ENCODE peak calls at places on chromosomes 16 and 17, in seven cellular contexts. One of them, this sample, is unnamed.

GRCh38 chr16:77555781-77556180 is 120.9 kb upstream of the ADAMTS18 start:
- DNase-seq in GM23248: no peak
- DNase-seq in fibroblast of pulmonary artery: no peak
- DNase-seq in mucosa of descending colon: no peak
- DNase-seq in choroid plexus epithelial cell: no peak
- DNase-seq in upper lobe of right lung: no peak
- DNase-seq in cardiac muscle cell: no peak
- DNase-seq in this sample: no peak

GRCh38 chr17:47846741-47847340 is 4.1 kb downstream of the SP6 start:
- DNase-seq in GM23248: no peak
- DNase-seq in fibroblast of pulmonary artery: no peak
- DNase-seq in mucosa of descending colon: no peak
- DNase-seq in choroid plexus epithelial cell: no peak
- DNase-seq in upper lobe of right lung: no peak
- DNase-seq in cardiac muscle cell: peak
- DNase-seq in this sample: no peak

GRCh38 chr16:11791144-11791828 is 5.8 kb downstream of the ZC3H7A start:
- DNase-seq in GM23248: no peak
- DNase-seq in fibroblast of pulmonary artery: no peak
- DNase-seq in mucosa of descending colon: no peak
- DNase-seq in choroid plexus epithelial cell: no peak
- DNase-seq in upper lobe of right lung: peak
- DNase-seq in cardiac muscle cell: peak
- DNase-seq in this sample: no peak

GRCh38 chr17:12900474-12900873 is 111.2 kb downstream of the ARHGAP44 start:
- DNase-seq in GM23248: no peak
- DNase-seq in fibroblast of pulmonary artery: no peak
- DNase-seq in mucosa of descending colon: no peak
- DNase-seq in choroid plexus epithelial cell: no peak
- DNase-seq in upper lobe of right lung: no peak
- DNase-seq in cardiac muscle cell: no peak
- DNase-seq in this sample: no peak

GRCh38 chr17:16877102-16877501 is 94.8 kb downstream of the TNFRSF13B start:
- DNase-seq in GM23248: peak
- DNase-seq in fibroblast of pulmonary artery: no peak
- DNase-seq in mucosa of descending colon: no peak
- DNase-seq in choroid plexus epithelial cell: no peak
- DNase-seq in upper lobe of right lung: no peak
- DNase-seq in cardiac muscle cell: no peak
- DNase-seq in this sample: no peak

GRCh38 chr17:7314719-7315569 is at the start of gene GPS2:
- DNase-seq in GM23248: peak
- DNase-seq in fibroblast of pulmonary artery: peak
- DNase-seq in mucosa of descending colon: peak
- DNase-seq in choroid plexus epithelial cell: peak
- DNase-seq in upper lobe of right lung: peak
- DNase-seq in cardiac muscle cell: peak
- DNase-seq in this sample: peak

GRCh38 chr16:28175715-28176114 is 36.0 kb downstream of the XPO6 start:
- DNase-seq in GM23248: no peak
- DNase-seq in fibroblast of pulmonary artery: no peak
- DNase-seq in mucosa of descending colon: no peak
- DNase-seq in choroid plexus epithelial cell: no peak
- DNase-seq in upper lobe of right lung: no peak
- DNase-seq in cardiac muscle cell: no peak
- DNase-seq in this sample: no peak

GRCh38 chr17:40106760-40107265 is 6.4 kb upstream of the NR1D1 start:
- DNase-seq in GM23248: no peak
- DNase-seq in fibroblast of pulmonary artery: peak
- DNase-seq in mucosa of descending colon: peak
- DNase-seq in choroid plexus epithelial cell: no peak
- DNase-seq in upper lobe of right lung: no peak
- DNase-seq in cardiac muscle cell: no peak
- DNase-seq in this sample: no peak

GRCh38 chr16:55248494-55248893 is 75.5 kb upstream of the IRX6 start:
- DNase-seq in GM23248: no peak
- DNase-seq in fibroblast of pulmonary artery: no peak
- DNase-seq in mucosa of descending colon: peak
- DNase-seq in choroid plexus epithelial cell: no peak
- DNase-seq in upper lobe of right lung: no peak
- DNase-seq in cardiac muscle cell: peak
- DNase-seq in this sample: peak

GRCh38 chr16:87303962-87304521 is 13.2 kb downstream of the C16orf95 start:
- DNase-seq in GM23248: no peak
- DNase-seq in fibroblast of pulmonary artery: no peak
- DNase-seq in mucosa of descending colon: no peak
- DNase-seq in choroid plexus epithelial cell: no peak
- DNase-seq in upper lobe of right lung: no peak
- DNase-seq in cardiac muscle cell: no peak
- DNase-seq in this sample: no peak

GRCh38 chr17:57993471-57994365 is 5.7 kb upstream of the VEZF1 start:
- DNase-seq in GM23248: no peak
- DNase-seq in fibroblast of pulmonary artery: no peak
- DNase-seq in mucosa of descending colon: no peak
- DNase-seq in choroid plexus epithelial cell: peak
- DNase-seq in upper lobe of right lung: no peak
- DNase-seq in cardiac muscle cell: no peak
- DNase-seq in this sample: no peak

GRCh38 chr17:59415397-59415796 is 83.9 kb downstream of the YPEL2 start:
- DNase-seq in GM23248: no peak
- DNase-seq in fibroblast of pulmonary artery: no peak
- DNase-seq in mucosa of descending colon: no peak
- DNase-seq in choroid plexus epithelial cell: no peak
- DNase-seq in upper lobe of right lung: no peak
- DNase-seq in cardiac muscle cell: no peak
- DNase-seq in this sample: peak

GRCh38 chr17:81391964-81392908 is 3.0 kb upstream of the BAHCC1 start:
- DNase-seq in GM23248: peak
- DNase-seq in fibroblast of pulmonary artery: peak
- DNase-seq in mucosa of descending colon: no peak
- DNase-seq in choroid plexus epithelial cell: peak
- DNase-seq in upper lobe of right lung: peak
- DNase-seq in cardiac muscle cell: peak
- DNase-seq in this sample: peak

GRCh38 chr17:83175551-83176271 is 96.3 kb downstream of the METRNL start:
- DNase-seq in GM23248: no peak
- DNase-seq in fibroblast of pulmonary artery: no peak
- DNase-seq in mucosa of descending colon: no peak
- DNase-seq in choroid plexus epithelial cell: no peak
- DNase-seq in upper lobe of right lung: no peak
- DNase-seq in cardiac muscle cell: no peak
- DNase-seq in this sample: no peak

GRCh38 chr17:44360826-44361225 is 2.8 kb downstream of the FAM171A2 start:
- DNase-seq in GM23248: peak
- DNase-seq in fibroblast of pulmonary artery: peak
- DNase-seq in mucosa of descending colon: no peak
- DNase-seq in choroid plexus epithelial cell: peak
- DNase-seq in upper lobe of right lung: no peak
- DNase-seq in cardiac muscle cell: peak
- DNase-seq in this sample: peak

GRCh38 chr17:78378225-78379133 is at the start of gene PGS1:
- DNase-seq in GM23248: peak
- DNase-seq in fibroblast of pulmonary artery: peak
- DNase-seq in mucosa of descending colon: peak
- DNase-seq in choroid plexus epithelial cell: peak
- DNase-seq in upper lobe of right lung: peak
- DNase-seq in cardiac muscle cell: peak
- DNase-seq in this sample: peak

GRCh38 chr16:64830653-64831052 is 291.2 kb downstream of the CDH11 start:
- DNase-seq in GM23248: peak
- DNase-seq in fibroblast of pulmonary artery: peak
- DNase-seq in mucosa of descending colon: no peak
- DNase-seq in choroid plexus epithelial cell: peak
- DNase-seq in upper lobe of right lung: no peak
- DNase-seq in cardiac muscle cell: no peak
- DNase-seq in this sample: no peak

GRCh38 chr17:66747561-66748275 is 87.2 kb upstream of the CACNG5 start:
- DNase-seq in GM23248: peak
- DNase-seq in fibroblast of pulmonary artery: peak
- DNase-seq in mucosa of descending colon: no peak
- DNase-seq in choroid plexus epithelial cell: peak
- DNase-seq in upper lobe of right lung: no peak
- DNase-seq in cardiac muscle cell: no peak
- DNase-seq in this sample: no peak

GRCh38 chr16:1428511-1428910 is 2.4 kb upstream of the PERCC1 start:
- DNase-seq in GM23248: peak
- DNase-seq in fibroblast of pulmonary artery: peak
- DNase-seq in mucosa of descending colon: peak
- DNase-seq in choroid plexus epithelial cell: peak
- DNase-seq in upper lobe of right lung: peak
- DNase-seq in cardiac muscle cell: no peak
- DNase-seq in this sample: no peak

GRCh38 chr17:61305024-61305423 is 94.6 kb upstream of the TBX2 start:
- DNase-seq in GM23248: peak
- DNase-seq in fibroblast of pulmonary artery: no peak
- DNase-seq in mucosa of descending colon: no peak
- DNase-seq in choroid plexus epithelial cell: peak
- DNase-seq in upper lobe of right lung: no peak
- DNase-seq in cardiac muscle cell: no peak
- DNase-seq in this sample: no peak

GRCh38 chr17:80722656-80723055 is 178.0 kb downstream of the RPTOR start:
- DNase-seq in GM23248: no peak
- DNase-seq in fibroblast of pulmonary artery: no peak
- DNase-seq in mucosa of descending colon: no peak
- DNase-seq in choroid plexus epithelial cell: no peak
- DNase-seq in upper lobe of right lung: no peak
- DNase-seq in cardiac muscle cell: no peak
- DNase-seq in this sample: no peak

GRCh38 chr16:24844101-24845030 is 1.4 kb upstream of the SLC5A11 start:
- DNase-seq in GM23248: no peak
- DNase-seq in fibroblast of pulmonary artery: no peak
- DNase-seq in mucosa of descending colon: no peak
- DNase-seq in choroid plexus epithelial cell: no peak
- DNase-seq in upper lobe of right lung: no peak
- DNase-seq in cardiac muscle cell: no peak
- DNase-seq in this sample: peak

DNA sequence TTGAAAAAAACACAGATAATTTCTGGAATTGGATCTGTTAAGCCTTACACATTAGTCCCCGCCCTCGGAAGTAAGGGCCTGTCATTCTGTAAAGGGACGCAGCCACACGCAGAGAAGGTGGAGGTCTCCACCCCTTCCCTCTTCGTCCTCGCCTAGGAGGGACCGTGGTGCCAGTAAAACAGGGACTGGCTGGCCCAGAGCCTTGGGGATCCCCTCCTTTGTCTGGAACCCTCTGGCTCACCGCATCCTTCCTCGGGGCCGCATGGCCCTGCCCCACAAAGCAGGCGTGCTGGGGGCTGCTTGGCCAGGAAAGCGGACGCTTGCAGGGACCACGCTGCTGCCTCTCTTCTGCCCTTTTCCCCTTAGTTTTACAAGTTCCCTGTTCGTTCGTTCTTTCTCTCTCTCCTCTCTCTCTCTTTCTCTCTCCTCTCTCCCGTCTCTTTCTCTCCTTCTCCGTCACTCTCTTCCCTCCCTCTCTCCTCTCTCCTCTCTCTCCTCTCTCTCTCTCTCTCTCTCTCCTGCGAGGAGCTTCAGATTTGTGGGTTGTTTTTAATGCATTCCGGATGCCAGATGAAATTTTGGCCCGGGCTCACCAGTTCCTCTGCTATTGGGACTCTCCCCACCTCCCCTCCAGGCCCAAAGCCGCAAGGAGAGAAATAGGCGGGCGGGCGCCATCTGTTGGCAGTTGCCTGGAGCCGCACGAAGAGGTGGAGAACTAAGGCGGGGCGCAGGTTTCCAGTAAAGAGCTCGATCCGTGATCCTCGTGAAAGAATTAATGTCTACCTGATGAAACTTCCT is 35.1 kb upstream of the CDRT4 start:
- DNase-seq in GM23248: peak
- DNase-seq in fibroblast of pulmonary artery: peak
- DNase-seq in mucosa of descending colon: peak
- DNase-seq in choroid plexus epithelial cell: peak
- DNase-seq in upper lobe of right lung: peak
- DNase-seq in cardiac muscle cell: peak
- DNase-seq in this sample: peak
- H3K4me3 ChIP-seq in GM23248: peak
- H3K4me3 ChIP-seq in fibroblast of pulmonary artery: peak
- H3K4me3 ChIP-seq in mucosa of descending colon: no peak
- H3K4me3 ChIP-seq in choroid plexus epithelial cell: peak
- H3K4me3 ChIP-seq in upper lobe of right lung: peak
- H3K4me3 ChIP-seq in cardiac muscle cell: no peak
- H3K4me3 ChIP-seq in this sample: no peak

GRCh38 chr17:54451051-54451450 is 449.6 kb upstream of the TOM1L1 start:
- DNase-seq in GM23248: no peak
- DNase-seq in fibroblast of pulmonary artery: no peak
- DNase-seq in mucosa of descending colon: no peak
- DNase-seq in choroid plexus epithelial cell: no peak
- DNase-seq in upper lobe of right lung: no peak
- DNase-seq in cardiac muscle cell: peak
- DNase-seq in this sample: no peak

GRCh38 chr17:54452666-54453348 is 447.8 kb upstream of the TOM1L1 start:
- DNase-seq in GM23248: peak
- DNase-seq in fibroblast of pulmonary artery: no peak
- DNase-seq in mucosa of descending colon: no peak
- DNase-seq in choroid plexus epithelial cell: no peak
- DNase-seq in upper lobe of right lung: no peak
- DNase-seq in cardiac muscle cell: no peak
- DNase-seq in this sample: no peak

GRCh38 chr17:54455251-54455868 is 445.3 kb upstream of the TOM1L1 start:
- DNase-seq in GM23248: no peak
- DNase-seq in fibroblast of pulmonary artery: no peak
- DNase-seq in mucosa of descending colon: no peak
- DNase-seq in choroid plexus epithelial cell: no peak
- DNase-seq in upper lobe of right lung: no peak
- DNase-seq in cardiac muscle cell: no peak
- DNase-seq in this sample: no peak
- H3K4me3 ChIP-seq in GM23248: no peak
- H3K4me3 ChIP-seq in fibroblast of pulmonary artery: no peak
- H3K4me3 ChIP-seq in mucosa of descending colon: no peak
- H3K4me3 ChIP-seq in choroid plexus epithelial cell: no peak
- H3K4me3 ChIP-seq in upper lobe of right lung: no peak
- H3K4me3 ChIP-seq in cardiac muscle cell: no peak
- H3K4me3 ChIP-seq in this sample: no peak

DNA sequence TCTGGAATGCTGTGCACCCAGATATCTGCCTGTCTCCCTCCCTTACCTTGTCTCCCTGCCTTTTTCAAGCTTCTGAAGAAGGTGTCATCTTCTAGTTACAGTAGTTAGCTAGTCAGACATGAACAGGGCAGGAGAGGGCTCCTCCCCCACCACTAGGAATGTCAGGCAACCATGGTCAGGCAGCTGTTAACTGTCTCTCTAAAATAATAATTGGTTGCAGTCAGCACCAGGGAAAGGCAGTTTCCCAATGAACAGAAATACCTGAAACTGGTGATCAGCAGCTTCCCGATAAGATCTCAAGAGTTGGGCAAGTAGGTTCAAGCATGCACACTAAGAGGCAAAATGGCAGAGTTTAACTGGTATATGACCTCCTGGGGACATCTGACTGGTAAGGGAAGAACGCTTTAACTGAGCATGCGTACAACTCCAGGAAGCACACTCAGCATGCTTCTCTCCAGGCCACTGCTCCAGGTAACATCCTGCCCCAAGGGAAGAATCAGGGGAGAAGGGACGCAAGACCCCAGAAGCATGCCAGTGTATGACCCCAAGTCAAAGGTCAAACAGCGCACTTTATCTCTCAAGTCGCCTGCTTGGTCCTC is 12.6 kb upstream of the XYLT1 start:
- DNase-seq in GM23248: no peak
- DNase-seq in fibroblast of pulmonary artery: no peak
- DNase-seq in mucosa of descending colon: no peak
- DNase-seq in choroid plexus epithelial cell: no peak
- DNase-seq in upper lobe of right lung: no peak
- DNase-seq in cardiac muscle cell: no peak
- DNase-seq in this sample: no peak
- H3K4me3 ChIP-seq in GM23248: no peak
- H3K4me3 ChIP-seq in fibroblast of pulmonary artery: no peak
- H3K4me3 ChIP-seq in mucosa of descending colon: no peak
- H3K4me3 ChIP-seq in choroid plexus epithelial cell: no peak
- H3K4me3 ChIP-seq in upper lobe of right lung: no peak
- H3K4me3 ChIP-seq in cardiac muscle cell: no peak
- H3K4me3 ChIP-seq in this sample: no peak

GRCh38 chr16:17466876-17467275 is 3.9 kb downstream of the XYLT1 start:
- DNase-seq in GM23248: no peak
- DNase-seq in fibroblast of pulmonary artery: no peak
- DNase-seq in mucosa of descending colon: no peak
- DNase-seq in choroid plexus epithelial cell: no peak
- DNase-seq in upper lobe of right lung: no peak
- DNase-seq in cardiac muscle cell: no peak
- DNase-seq in this sample: no peak
- H3K4me3 ChIP-seq in GM23248: no peak
- H3K4me3 ChIP-seq in fibroblast of pulmonary artery: no peak
- H3K4me3 ChIP-seq in mucosa of descending colon: no peak
- H3K4me3 ChIP-seq in choroid plexus epithelial cell: no peak
- H3K4me3 ChIP-seq in upper lobe of right lung: no peak
- H3K4me3 ChIP-seq in cardiac muscle cell: no peak
- H3K4me3 ChIP-seq in this sample: no peak